ENCODE peak calls at places on chromosome 11, in four cellular contexts. H, F, V and M are unnamed samples.

GRCh38 chr11:17165247-17165890 is 42.4 kb downstream of the PIK3C2A start:
- DNase-seq in H (no peak), F (no peak), V (no peak), M (no peak)

GRCh38 chr11:117878314-117878938 is 2.0 kb upstream of the FXYD6 start:
- DNase-seq in H (no peak), F (no peak), V (no peak), M (no peak)

GRCh38 chr11:108697872-108698473 is 33.1 kb downstream of the DDX10 start:
- DNase-seq in H (peak), F (peak), V (peak), M (peak)

GRCh38 chr11:13343067-13343466 is 65.5 kb downstream of the BMAL1 start:
- DNase-seq in H (no peak), F (no peak), V (no peak), M (no peak)

GRCh38 chr11:79077684-79078379 is 363.0 kb downstream of the TENM4 start:
- DNase-seq in H (no peak), F (no peak), V (no peak), M (no peak)

GRCh38 chr11:1515082-1516060 is 28.8 kb upstream of the MOB2 start:
- DNase-seq in H (peak), F (peak), V (peak), M (peak)

GRCh38 chr11:37115963-37116362 is 517.9 kb upstream of the RAG2 start:
- DNase-seq in H (no peak), F (no peak), V (no peak), M (no peak)

GRCh38 chr11:128171496-128171895 is 415.9 kb downstream of the ETS1 start:
- DNase-seq in H (no peak), F (no peak), V (no peak), M (no peak)

GRCh38 chr11:19595840-19596751 is 116.5 kb upstream of the NAV2 start:
- DNase-seq in H (no peak), F (no peak), V (no peak), M (peak)

GRCh38 chr11:128201006-128201405 is 386.4 kb downstream of the ETS1 start:
- DNase-seq in H (no peak), F (no peak), V (no peak), M (no peak)

GRCh38 chr11:99176430-99176829 is 155.7 kb downstream of the CNTN5 start:
- DNase-seq in H (no peak), F (no peak), V (no peak), M (no peak)

GRCh38 chr11:106827687-106828086 is 190.6 kb downstream of the GUCY1A2 start:
- DNase-seq in H (no peak), F (no peak), V (no peak), M (no peak)

GRCh38 chr11:66467756-66468155 is 1.1 kb downstream of the PELI3 start:
- DNase-seq in H (no peak), F (no peak), V (no peak), M (peak)

GRCh38 chr11:81033779-81034550 is 1593.1 kb upstream of the TENM4 start:
- DNase-seq in H (no peak), F (no peak), V (no peak), M (no peak)

GRCh38 chr11:34492806-34493414 is 20.7 kb downstream of the ELF5 start:
- DNase-seq in H (peak), F (no peak), V (peak), M (peak)